ENCODE peak calls at places on chromosome 12, in six cellular contexts. H, N, V, Z, C and Y are unnamed samples.

GRCh38 chr12:66693901-66694513 is 15.1 kb upstream of the GRIP1 start:
- DNase-seq in V (no peak), N (peak; percentile 69), H (peak; percentile 19), C (peak; percentile 21), Z (peak; percentile 69), Y (no peak)

GRCh38 chr12:122866950-122867607 is 28.8 kb downstream of the VPS37B start:
- DNase-seq in H (no peak), N (no peak), Z (no peak), V (no peak), C (no peak), Y (peak; percentile 37)

GRCh38 chr12:52280319-52280795 is 5.9 kb downstream of the KRT86 start:
- DNase-seq in V (peak; percentile 74), H (peak; percentile 89), N (peak; percentile 11), C (no peak), Z (peak; percentile 94), Y (peak; percentile 66)

GRCh38 chr12:65537978-65538377 is 259.5 kb downstream of the MSRB3 start:
- DNase-seq in V (no peak), Z (no peak), C (no peak), H (no peak), N (no peak), Y (no peak)

GRCh38 chr12:52086944-52087835 is 7.7 kb downstream of the SMIM41 start:
- DNase-seq in N (no peak), H (no peak), Z (no peak), V (no peak), C (no peak), Y (no peak)

GRCh38 chr12:116480210-116480818 is 78.9 kb upstream of the MAP1LC3B2 start:
- DNase-seq in N (no peak), V (no peak), C (no peak), Z (no peak), H (no peak), Y (no peak)

GRCh38 chr12:50686976-50687375 is 76.9 kb upstream of the ATF1 start:
- DNase-seq in Z (no peak), N (no peak), C (no peak), V (no peak), H (no peak), Y (no peak)

GRCh38 chr12:85711735-85712390 is 124.3 kb downstream of the RASSF9 start:
- DNase-seq in V (no peak), C (no peak), H (no peak), N (no peak), Z (no peak), Y (no peak)

GRCh38 chr12:1553546-1553945 is 40.8 kb downstream of the FBXL14 start:
- DNase-seq in C (no peak), N (no peak), Z (no peak), V (no peak), H (no peak), Y (no peak)

GRCh38 chr12:122834229-122834920 is 882 bp upstream of the HIP1R start:
- DNase-seq in C (peak; percentile 58), Z (peak; percentile 44), H (peak; percentile 60), V (peak; percentile 85), N (peak; percentile 83), Y (peak; percentile 64)

GRCh38 chr12:26009593-26009992 is 51.1 kb downstream of the RASSF8 start:
- DNase-seq in C (no peak), V (no peak), Z (no peak), H (no peak), N (no peak), Y (no peak)

GRCh38 chr12:4685317-4685716 is 34.9 kb upstream of the GALNT8 start:
- DNase-seq in Z (no peak), H (no peak), V (no peak), N (no peak), C (no peak), Y (no peak)

GRCh38 chr12:98592825-98593322 is 612 bp upstream of the SLC25A3 start:
- DNase-seq in H (no peak), Z (no peak), N (no peak), V (no peak), C (no peak), Y (no peak)

GRCh38 chr12:107344035-107344808 is 250.9 kb upstream of the CRY1 start:
- DNase-seq in Z (peak; percentile 81), V (peak; percentile 70), C (no peak), N (no peak), H (no peak), Y (no peak)

GRCh38 chr12:92408072-92408900 is 262.6 kb upstream of the BTG1 start:
- DNase-seq in C (no peak), H (no peak), Z (no peak), N (peak; percentile 50), V (peak; percentile 6), Y (peak; percentile 31)

GRCh38 chr12:52508211-52508610 is 12.0 kb downstream of the KRT5 start:
- DNase-seq in C (no peak), V (no peak), N (no peak), Z (no peak), H (no peak), Y (no peak)

GRCh38 chr12:131351319-131352028 is 359.4 kb upstream of the SFSWAP start:
- DNase-seq in H (no peak), C (no peak), V (no peak), N (no peak), Z (no peak), Y (no peak)

GRCh38 chr12:51593539-51593938 is 2.5 kb downstream of the SCN8A start:
- DNase-seq in Z (peak; percentile 79), N (peak; percentile 61), H (peak; percentile 38), V (no peak), C (peak; percentile 42), Y (no peak)

GRCh38 chr12:117641885-117642284 is 280.5 kb upstream of the NOS1 start:
- DNase-seq in Z (no peak), H (no peak), C (no peak), N (no peak), V (no peak), Y (no peak)

GRCh38 chr12:43095669-43096068 is 456.3 kb downstream of the ADAMTS20 start:
- DNase-seq in H (no peak), N (no peak), V (no peak), C (no peak), Z (no peak), Y (no peak)

GRCh38 chr12:10941916-10942607 is 3.0 kb upstream of the TAS2R14 start:
- DNase-seq in H (no peak), N (no peak), C (no peak), Z (no peak), V (no peak), Y (no peak)

GRCh38 chr12:1058423-1058822 is 67.4 kb downstream of the ERC1 start:
- DNase-seq in H (no peak), C (no peak), V (no peak), Z (no peak), N (no peak), Y (no peak)

GRCh38 chr12:47801170-47801903 is 18.4 kb downstream of the HDAC7 start:
- DNase-seq in V (no peak), N (peak; percentile 54), Z (no peak), H (no peak), C (no peak), Y (no peak)

GRCh38 chr12:32918890-32919791 is 22.6 kb upstream of the PKP2 start:
- DNase-seq in C (no peak), Z (peak; percentile 27), H (peak; percentile 15), N (peak; percentile 54), V (no peak), Y (no peak)

GRCh38 chr12:117155278-117156060 is 34.8 kb downstream of the FBXO21 start:
- DNase-seq in H (peak; percentile 80), Z (peak; percentile 11), N (peak; percentile 12), C (peak; percentile 66), V (peak; percentile 67), Y (peak; percentile 75)

GRCh38 chr12:21169878-21170472 is 39.0 kb downstream of the SLCO1B1 start:
- DNase-seq in C (no peak), N (peak; percentile 64), H (peak; percentile 41), V (peak; percentile 0), Z (peak; percentile 25), Y (peak; percentile 51)

GRCh38 chr12:69052613-69053408 is 119.8 kb upstream of the CPM start:
- DNase-seq in H (peak; percentile 58), C (no peak), V (peak; percentile 55), N (peak; percentile 62), Z (peak; percentile 83), Y (no peak)

GRCh38 chr12:120012067-120012621 is 23.1 kb downstream of the BICDL1 start:
- DNase-seq in Z (peak; percentile 1), N (no peak), C (no peak), V (peak; percentile 52), H (no peak), Y (no peak)

GRCh38 chr12:48336564-48336963 is 14.2 kb downstream of the ZNF641 start:
- DNase-seq in H (no peak), Z (no peak), C (no peak), V (no peak), N (no peak), Y (no peak)

GRCh38 chr12:103965590-103966407 is at the start of gene TDG:
- DNase-seq in H (peak; percentile 97), C (peak; percentile 96), N (peak; percentile 99), Z (peak; percentile 99), V (peak; percentile 87), Y (peak; percentile 98)
- TF ChIP-seq POLR2A in H (peak; percentile 75), C (peak; percentile 69), N (peak; percentile 99), Z (peak; percentile 89), V (peak; percentile 74), Y (peak; percentile 66)

GRCh38 chr12:72102150-72102549 is 163.5 kb downstream of the TPH2 start:
- DNase-seq in V (no peak), N (no peak), Z (no peak), H (no peak), C (no peak), Y (no peak)
- TF ChIP-seq POLR2A in V (no peak), N (no peak), Z (no peak), H (no peak), C (no peak), Y (no peak)

GRCh38 chr12:111424189-111424792 is 18.6 kb downstream of the SH2B3 start:
- DNase-seq in V (no peak), Z (no peak), C (no peak), H (no peak), N (no peak), Y (no peak)
- TF ChIP-seq POLR2A in V (no peak), Z (no peak), C (no peak), H (no peak), N (peak; percentile 17), Y (no peak)

GRCh38 chr12:57896437-57897201 is 44.7 kb upstream of the ATP23 start:
- DNase-seq in V (peak; percentile 33), C (peak; percentile 72), Z (peak; percentile 64), N (peak; percentile 75), H (peak; percentile 68), Y (peak; percentile 61)
- TF ChIP-seq POLR2A in V (no peak), C (peak; percentile 72), Z (no peak), N (peak; percentile 51), H (peak; percentile 76), Y (no peak)

GRCh38 chr12:56153291-56154065 is 1.1 kb downstream of the MYL6B start:
- DNase-seq in Z (no peak), N (no peak), C (no peak), H (no peak), V (no peak), Y (no peak)

GRCh38 chr12:56152756-56153137 is 360 bp downstream of the MYL6B start:
- DNase-seq in N (no peak), H (no peak), V (no peak), C (no peak), Z (no peak), Y (no peak)

GRCh38 chr12:56150563-56150962 is 1.8 kb upstream of the MYL6B start:
- DNase-seq in N (peak; percentile 44), H (no peak), Z (peak; percentile 43), V (no peak), C (no peak), Y (no peak)

GRCh38 chr12:56151672-56152131 is 685 bp upstream of the MYL6B start:
- DNase-seq in Z (no peak), V (no peak), C (no peak), H (peak; percentile 69), N (no peak), Y (peak; percentile 68)

GRCh38 chr12:56152132-56152755 is at the start of gene MYL6B:
- DNase-seq in H (peak; percentile 95), V (peak; percentile 77), N (peak; percentile 91), Z (peak; percentile 88), C (peak; percentile 94), Y (peak; percentile 95)
- TF ChIP-seq POLR2A in H (peak; percentile 37), V (peak; percentile 57), N (peak; percentile 50), Z (no peak), C (no peak), Y (no peak)